ENCODE peak calls at places on chromosome 12, in eight cellular contexts. One of them, this sample, is unnamed.
A peak's percentile ranks its signal among the peaks of the same experiment; 100 is the strongest.

GRCh38 chr12:114272071-114272470 is 133.9 kb downstream of the TBX5 start:
- DNase-seq in fibroblast of pulmonary artery: no peak
- DNase-seq in fibroblast of the aortic adventitia: no peak
- DNase-seq in nephron progenitor cell: no peak
- DNase-seq in GM23248: peak; percentile 68
- DNase-seq in D341Med: no peak
- DNase-seq in cardiac septum: no peak
- DNase-seq in SHP77: no peak
- DNase-seq in this sample: no peak

GRCh38 chr12:2322554-2323120 is 269.9 kb downstream of the CACNA1C start:
- DNase-seq in fibroblast of pulmonary artery: no peak
- DNase-seq in cardiac septum: no peak
- DNase-seq in SHP77: peak; percentile 67
- DNase-seq in nephron progenitor cell: no peak
- DNase-seq in GM23248: no peak
- DNase-seq in fibroblast of the aortic adventitia: no peak
- DNase-seq in D341Med: no peak
- DNase-seq in this sample: no peak

GRCh38 chr12:96522690-96523089 is 33.3 kb downstream of the CFAP54 start:
- DNase-seq in GM23248: no peak
- DNase-seq in nephron progenitor cell: no peak
- DNase-seq in D341Med: no peak
- DNase-seq in SHP77: no peak
- DNase-seq in fibroblast of pulmonary artery: no peak
- DNase-seq in cardiac septum: no peak
- DNase-seq in fibroblast of the aortic adventitia: no peak
- DNase-seq in this sample: no peak

GRCh38 chr12:1853716-1854115 is 33.4 kb downstream of the LRTM2 start:
- DNase-seq in GM23248: no peak
- DNase-seq in SHP77: no peak
- DNase-seq in fibroblast of pulmonary artery: no peak
- DNase-seq in nephron progenitor cell: no peak
- DNase-seq in fibroblast of the aortic adventitia: no peak
- DNase-seq in D341Med: no peak
- DNase-seq in cardiac septum: no peak
- DNase-seq in this sample: no peak

GRCh38 chr12:106296179-106296877 is 6.2 kb upstream of the TCP11L2 start:
- DNase-seq in fibroblast of pulmonary artery: peak; percentile 53
- DNase-seq in fibroblast of the aortic adventitia: peak; percentile 78
- DNase-seq in nephron progenitor cell: no peak
- DNase-seq in D341Med: no peak
- DNase-seq in GM23248: peak; percentile 92
- DNase-seq in cardiac septum: no peak
- DNase-seq in SHP77: no peak
- DNase-seq in this sample: peak; percentile 80

GRCh38 chr12:75944097-75944904 is 87.3 kb downstream of the PHLDA1 start:
- DNase-seq in cardiac septum: no peak
- DNase-seq in D341Med: no peak
- DNase-seq in fibroblast of the aortic adventitia: peak; percentile 90
- DNase-seq in nephron progenitor cell: no peak
- DNase-seq in fibroblast of pulmonary artery: peak; percentile 92
- DNase-seq in SHP77: no peak
- DNase-seq in GM23248: peak; percentile 90
- DNase-seq in this sample: peak; percentile 73

GRCh38 chr12:128698573-128698972 is 125.2 kb downstream of the SLC15A4 start:
- DNase-seq in fibroblast of the aortic adventitia: no peak
- DNase-seq in GM23248: no peak
- DNase-seq in D341Med: no peak
- DNase-seq in fibroblast of pulmonary artery: no peak
- DNase-seq in cardiac septum: no peak
- DNase-seq in SHP77: no peak
- DNase-seq in nephron progenitor cell: no peak
- DNase-seq in this sample: no peak

GRCh38 chr12:23415180-23415579 is 534.3 kb downstream of the SOX5 start:
- DNase-seq in nephron progenitor cell: no peak
- DNase-seq in D341Med: no peak
- DNase-seq in GM23248: no peak
- DNase-seq in cardiac septum: no peak
- DNase-seq in fibroblast of the aortic adventitia: no peak
- DNase-seq in SHP77: no peak
- DNase-seq in fibroblast of pulmonary artery: peak; percentile 18
- DNase-seq in this sample: no peak

GRCh38 chr12:5964913-5965900 is 20.1 kb upstream of the ANO2 start:
- DNase-seq in nephron progenitor cell: no peak
- DNase-seq in fibroblast of the aortic adventitia: no peak
- DNase-seq in GM23248: no peak
- DNase-seq in SHP77: no peak
- DNase-seq in fibroblast of pulmonary artery: no peak
- DNase-seq in D341Med: no peak
- DNase-seq in cardiac septum: no peak
- DNase-seq in this sample: no peak